ENCODE peak calls at places on chromosomes 13 and 19, in eight cellular contexts. A, Z, J, X, M, P, S and O are unnamed samples. For H3K36me3, H3K4me1 and H3K9me3, the result is how much of the 10 kb centered on the place peaks cover.

GRCh38 chr13:113176292-113176691 is 17.8 kb downstream of the PROZ start:
- DNase-seq in M (no peak), X (no peak), A (no peak), J (no peak), P (no peak), S (no peak), Z (no peak), O (no peak)

GRCh38 chr13:52646967-52647366 is 4.7 kb downstream of the HNRNPA1L2 start:
- DNase-seq in S (no peak), J (no peak), X (no peak), P (no peak), M (no peak), Z (no peak), A (no peak), O (no peak)

GRCh38 chr19:11288349-11288748 is 7.6 kb upstream of the TSPAN16 start:
- DNase-seq in S (peak), P (no peak), X (peak), J (no peak), M (peak), A (peak), Z (no peak), O (no peak)

GRCh38 chr13:97125810-97126738 is 96.1 kb upstream of the MBNL2 start:
- DNase-seq in M (peak), Z (peak), X (peak), J (no peak), A (peak), P (no peak), S (peak), O (no peak)

GRCh38 chr19:41245779-41246297 is 18.3 kb upstream of the HNRNPUL1 start:
- DNase-seq in S (no peak), Z (no peak), J (no peak), M (no peak), A (no peak), X (no peak), P (no peak), O (no peak)

GRCh38 chr13:88979465-88980180 is 1308.5 kb downstream of the SLITRK5 start:
- DNase-seq in S (no peak), A (peak), P (no peak), Z (peak), J (no peak), M (peak), X (no peak), O (no peak)

GRCh38 chr19:48724796-48725753 is 5.5 kb upstream of the MAMSTR start:
- DNase-seq in Z (peak), A (peak), M (peak), X (peak), J (peak), P (no peak), S (peak), O (peak)

GRCh38 chr19:41249707-41250423 is 14.3 kb upstream of the HNRNPUL1 start:
- DNase-seq in J (no peak), M (no peak), A (peak), X (no peak), Z (no peak), P (no peak), S (no peak), O (no peak)

GRCh38 chr19:7679017-7679720 is 1.5 kb upstream of the TRAPPC5 start:
- DNase-seq in P (no peak), J (no peak), S (no peak), Z (no peak), M (no peak), A (peak), X (no peak), O (peak)

GRCh38 chr13:51342706-51343105 is 3.2 kb downstream of the SERPINE3 start:
- DNase-seq in P (no peak), M (peak), Z (peak), X (peak), J (no peak), S (peak), A (no peak), O (no peak)

GRCh38 chr19:55387736-55388497 is 2.2 kb downstream of the RPL28 start:
- DNase-seq in S (no peak), Z (no peak), M (no peak), P (no peak), X (no peak), J (no peak), A (no peak), O (no peak)
- H3K36me3 ChIP-seq in S (under half), Z (under half), M (under half), P (under half), X (under half), J (under half), A (under half), O (half or more)

DNA sequence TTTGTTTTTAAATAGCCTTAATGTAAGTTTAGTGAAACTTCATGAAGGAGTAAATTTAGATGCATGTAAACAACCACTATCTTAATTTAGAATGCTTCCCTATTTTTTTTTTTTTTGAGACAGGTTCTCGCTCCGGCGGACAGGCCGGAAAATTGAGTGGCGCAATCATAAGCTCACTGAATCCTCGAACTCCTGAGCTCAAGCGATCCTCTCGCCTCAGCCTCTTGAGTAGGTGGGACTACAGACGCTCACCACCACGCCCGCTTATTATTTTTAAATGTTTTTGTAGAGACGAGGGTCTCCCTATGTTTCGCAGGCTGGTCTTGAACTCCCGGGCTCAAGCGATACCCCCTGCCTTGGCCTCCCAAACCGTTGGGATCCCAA is 1.6 kb downstream of the TEX30 start:
- DNase-seq in M (no peak), Z (no peak), J (no peak), X (no peak), P (no peak), S (no peak), A (no peak), O (no peak)
- H3K4me1 ChIP-seq in M (under half), Z (under half), J (under half), X (under half), P (under half), S (under half), A (under half), O (under half)

GRCh38 chr19:56813531-56813930 is 27.0 kb downstream of the PEG3 start:
- DNase-seq in M (no peak), X (no peak), Z (no peak), J (no peak), S (no peak), P (no peak), A (no peak), O (no peak)

GRCh38 chr19:56810260-56810659 is 30.3 kb downstream of the PEG3 start:
- DNase-seq in S (no peak), P (no peak), M (no peak), Z (no peak), X (no peak), A (no peak), J (no peak), O (no peak)

GRCh38 chr19:56806639-56807038 is 33.9 kb downstream of the PEG3 start:
- DNase-seq in Z (no peak), X (no peak), M (no peak), J (no peak), S (no peak), A (no peak), P (no peak), O (no peak)

GRCh38 chr19:56811480-56811879 is 29.0 kb downstream of the PEG3 start:
- DNase-seq in A (no peak), Z (no peak), X (no peak), P (no peak), J (no peak), M (no peak), S (no peak), O (no peak)

GRCh38 chr19:56808717-56809392 is 31.7 kb downstream of the PEG3 start:
- DNase-seq in A (no peak), Z (no peak), X (no peak), S (no peak), J (no peak), M (no peak), P (no peak), O (no peak)
- H3K9me3 ChIP-seq in A (half or more), Z (under half), X (under half), S (under half), J (under half), M (under half), P (under half), O (under half)

GRCh38 chr19:50406156-50406820 is 12.4 kb upstream of the SPIB start:
- DNase-seq in Z (no peak), A (no peak), J (no peak), S (no peak), M (no peak), X (no peak), P (no peak), O (no peak)
- H3K36me3 ChIP-seq in Z (under half), A (under half), J (under half), S (under half), M (under half), X (under half), P (under half), O (half or more)

DNA sequence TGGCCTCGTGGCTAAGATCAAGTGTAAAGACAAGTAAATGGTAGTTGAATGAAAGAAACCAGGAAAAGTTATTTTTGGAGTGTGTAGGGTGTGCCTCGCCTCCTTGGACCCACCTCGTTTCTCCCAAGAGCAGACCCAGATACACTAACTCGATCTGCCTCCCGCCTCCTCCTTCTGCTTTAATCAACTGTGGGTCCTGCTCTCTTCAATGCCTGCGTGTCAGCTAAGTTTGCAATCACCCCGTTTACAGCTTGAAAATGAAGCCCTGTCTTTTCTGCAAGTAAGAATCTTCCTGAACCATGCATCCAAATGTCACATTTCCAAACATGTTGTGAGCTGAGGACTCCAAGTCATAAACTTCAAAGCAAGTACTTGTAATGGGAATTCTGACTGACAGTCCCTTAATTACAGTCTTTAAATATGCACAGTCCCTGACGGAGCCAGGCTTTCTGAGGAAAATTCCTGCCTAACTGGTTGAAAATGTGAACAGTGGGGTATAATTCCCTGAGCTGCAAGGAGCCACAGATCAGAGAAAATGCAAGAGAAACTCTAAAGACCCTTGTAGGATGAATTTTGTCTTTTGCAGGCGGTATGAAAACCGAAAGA is 154.9 kb upstream of the UQCRFS1 start:
- DNase-seq in X (no peak), M (no peak), S (no peak), P (no peak), J (no peak), Z (no peak), A (no peak), O (no peak)
- H3K4me1 ChIP-seq in X (under half), M (under half), S (under half), P (under half), J (under half), Z (under half), A (under half), O (under half)

DNA sequence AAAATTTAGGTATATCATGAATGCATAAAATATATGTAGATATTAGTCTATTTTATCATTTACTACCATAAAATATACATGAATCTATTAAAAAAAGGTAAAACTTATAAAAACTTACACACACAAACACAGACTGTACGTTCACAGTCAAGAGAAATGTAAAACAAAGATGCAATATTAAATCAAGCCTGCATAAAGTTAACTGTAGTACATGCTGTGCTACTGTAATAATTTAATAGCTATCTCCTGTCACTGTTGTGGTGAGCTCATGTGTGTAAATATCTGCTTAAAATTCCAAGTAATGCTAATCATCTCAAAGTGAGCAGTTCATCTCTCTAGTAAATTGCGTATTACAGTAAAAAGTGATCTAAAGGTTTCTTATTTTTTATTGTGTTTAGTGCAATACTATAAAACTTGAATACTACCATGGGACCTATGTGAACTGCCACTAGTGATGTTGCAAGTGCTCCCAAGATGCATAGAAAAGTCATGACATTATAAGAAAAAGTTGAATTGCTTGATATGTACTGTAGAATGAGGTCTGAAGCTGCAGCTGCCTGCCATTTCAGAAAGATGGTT is 762 bp upstream of the ZNF233 start:
- DNase-seq in A (peak), S (no peak), Z (no peak), J (no peak), P (no peak), X (no peak), M (no peak), O (no peak)
- H3K9me3 ChIP-seq in A (under half), S (under half), Z (under half), J (under half), P (half or more), X (under half), M (under half), O (under half)

DNA sequence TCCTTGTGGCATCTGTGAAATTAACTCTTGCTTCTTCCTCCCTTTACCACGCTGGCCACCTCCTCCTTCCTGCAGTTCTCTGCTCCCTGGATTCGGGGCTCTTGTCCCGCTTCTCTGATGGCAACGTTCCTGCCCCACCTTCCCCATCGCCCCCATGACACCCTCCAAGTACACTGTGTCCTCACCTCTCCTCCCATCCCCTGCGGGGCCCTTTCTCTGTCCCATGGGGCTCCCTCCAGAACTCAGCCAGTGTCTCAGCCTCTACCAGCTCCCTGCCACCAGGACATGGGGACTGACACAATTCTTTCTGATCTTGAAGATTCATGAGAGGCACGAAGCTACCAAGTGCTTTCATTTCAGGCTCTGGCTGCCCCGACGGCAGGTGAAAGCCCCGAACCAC is 9.1 kb downstream of the CARS2 start:
- DNase-seq in M (no peak), Z (no peak), A (no peak), P (no peak), J (no peak), X (no peak), S (no peak), O (no peak)
- H3K36me3 ChIP-seq in M (under half), Z (under half), A (under half), P (under half), J (under half), X (under half), S (under half), O (under half)

GRCh38 chr19:341386-342127 is 3.0 kb downstream of the MIER2 start:
- DNase-seq in M (no peak), Z (no peak), X (no peak), A (no peak), S (no peak), J (no peak), P (no peak), O (no peak)
- H3K4me1 ChIP-seq in M (under half), Z (under half), X (under half), A (under half), S (under half), J (under half), P (under half), O (under half)

GRCh38 chr13:29509999-29510586 is 85.4 kb downstream of the SLC7A1 start:
- DNase-seq in Z (peak), P (no peak), S (peak), X (peak), M (no peak), A (no peak), J (no peak), O (no peak)

GRCh38 chr13:29511439-29511814 is 84.1 kb downstream of the SLC7A1 start:
- DNase-seq in A (no peak), J (no peak), Z (no peak), S (no peak), M (no peak), P (no peak), X (no peak), O (no peak)

GRCh38 chr13:29508874-29509249 is 86.6 kb downstream of the SLC7A1 start:
- DNase-seq in J (no peak), S (no peak), X (no peak), P (no peak), M (no peak), Z (no peak), A (no peak), O (no peak)

GRCh38 chr13:29511980-29512379 is 83.5 kb downstream of the SLC7A1 start:
- DNase-seq in S (peak), A (no peak), Z (peak), P (no peak), X (peak), J (no peak), M (peak), O (no peak)

DNA sequence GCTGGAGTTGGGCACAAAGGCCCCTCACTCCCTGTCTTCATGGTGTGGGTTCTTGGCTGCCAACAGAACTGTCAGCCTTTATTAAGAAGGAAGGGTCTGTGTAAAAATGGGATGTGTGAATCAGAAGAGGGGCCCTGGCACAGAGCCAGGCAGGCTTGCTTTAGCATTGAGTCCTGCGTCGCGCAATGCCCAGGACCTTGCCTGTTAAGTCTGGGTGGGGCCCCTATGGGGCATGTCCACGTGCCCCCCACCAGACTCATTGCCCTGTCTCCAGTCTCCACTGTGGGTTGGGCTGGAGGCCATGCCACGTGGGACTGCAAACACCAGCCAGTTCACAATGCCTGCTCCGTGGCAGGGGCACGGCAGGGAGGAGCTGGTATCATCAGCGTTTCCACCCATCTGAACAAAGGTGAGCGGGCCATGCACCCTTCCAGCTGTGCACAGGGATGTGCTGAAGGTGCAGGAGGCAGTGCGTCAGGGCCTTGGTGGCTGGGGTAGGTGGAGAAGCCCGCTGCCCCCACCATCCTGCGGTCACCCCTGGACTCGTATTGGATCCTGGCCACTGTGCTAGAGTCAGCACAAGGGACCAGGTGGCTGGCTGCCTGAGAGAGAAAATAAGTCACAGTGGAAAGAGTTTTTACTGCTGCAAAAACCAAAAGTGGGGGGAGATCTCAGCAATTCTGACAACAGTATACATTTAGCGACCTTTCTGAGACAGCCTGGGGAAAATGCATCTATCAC is 84.6 kb downstream of the SLC7A1 start:
- DNase-seq in J (no peak), A (no peak), X (no peak), M (no peak), S (no peak), Z (peak), P (no peak), O (no peak)
- H3K9me3 ChIP-seq in J (under half), A (under half), X (under half), M (under half), S (under half), Z (under half), P (under half), O (under half)

GRCh38 chr13:36986462-36987240 is 12.5 kb downstream of the ALG5 start:
- DNase-seq in X (peak), P (no peak), S (peak), M (peak), J (no peak), Z (no peak), A (no peak), O (no peak)
- H3K36me3 ChIP-seq in X (half or more), P (under half), S (under half), M (half or more), J (under half), Z (under half), A (under half), O (under half)